ENCODE peak calls at places on chromosomes 16 and 17, in six cellular contexts. K is GF-D8; L is A549; G is kidney tubule cell; R is GM12865; T is activated T-helper 1 cell treated with anti-CD3 and anti-CD28 coated beads, Interleukin-2, amount 50 U/mL, for 16 hours. W is an unnamed sample.

GRCh38 chr17:1130191-1130590 is 49.6 kb downstream of the ABR start:
- DNase-seq in K (no peak), R (no peak), G (no peak), T (no peak), L (no peak), W (no peak)

GRCh38 chr16:57949013-57949412 is 21.9 kb downstream of the CNGB1 start:
- DNase-seq in K (no peak), L (no peak), G (no peak), T (no peak), R (no peak), W (no peak)

GRCh38 chr16:3054965-3055733 is 8.8 kb downstream of the MMP25 start:
- DNase-seq in G (no peak), R (peak), L (no peak), K (peak), T (no peak), W (no peak)

GRCh38 chr16:11250091-11250785 is 5.8 kb downstream of the SOCS1 start:
- DNase-seq in G (peak), R (peak), K (no peak), T (no peak), L (no peak), W (no peak)

GRCh38 chr16:29306201-29306600 is 100.3 kb downstream of the NPIPB11 start:
- DNase-seq in K (no peak), T (no peak), R (no peak), G (no peak), L (no peak), W (no peak)

GRCh38 chr17:38544839-38545209 is 60.9 kb downstream of the SRCIN1 start:
- DNase-seq in L (no peak), K (no peak), T (no peak), G (no peak), R (no peak), W (no peak)

GRCh38 chr16:74743668-74744299 is 30.8 kb downstream of the FA2H start:
- DNase-seq in G (peak), T (no peak), K (no peak), R (no peak), L (peak), W (no peak)

GRCh38 chr17:44334315-44335181 is 9.9 kb upstream of the SLC25A39 start:
- DNase-seq in T (no peak), R (no peak), L (no peak), G (peak), K (peak), W (no peak)

GRCh38 chr17:72717676-72718075 is 374.8 kb downstream of the SLC39A11 start:
- DNase-seq in G (peak), L (no peak), R (no peak), K (no peak), T (no peak), W (no peak)

GRCh38 chr17:61540870-61541269 is 50.1 kb downstream of the NACA2 start:
- DNase-seq in T (no peak), G (no peak), R (no peak), K (no peak), L (no peak), W (no peak)

GRCh38 chr16:57432989-57433388 is 14.2 kb downstream of the CIAPIN1 start:
- DNase-seq in K (no peak), T (no peak), L (no peak), G (no peak), R (no peak), W (no peak)

GRCh38 chr16:48542020-48542473 is 67.9 kb downstream of the N4BP1 start:
- DNase-seq in R (peak), T (no peak), K (no peak), G (peak), L (peak), W (peak)

GRCh38 chr16:83356266-83356665 is 451.5 kb upstream of the HSBP1 start:
- DNase-seq in L (peak), G (peak), R (peak), T (no peak), K (no peak), W (peak)

GRCh38 chr17:78458091-78458490 is 79.6 kb downstream of the PGS1 start:
- DNase-seq in G (no peak), L (no peak), T (no peak), K (no peak), R (no peak), W (no peak)

GRCh38 chr16:2386990-2387389 is 42.3 kb upstream of the CCNF start:
- DNase-seq in L (peak), T (no peak), R (no peak), G (no peak), K (no peak), W (no peak)

GRCh38 chr17:42180922-42181850 is at the start of gene KCNH4:
- DNase-seq in L (peak), R (peak), G (peak), T (peak), K (peak), W (peak)

W was measured in D341Med.